ENCODE peak calls at places on chromosomes 6 and 20, in five cellular contexts. Z is Kasumi-1, B is neural crest cell, N is NCI-H2081, C is ascending aorta. J is an unnamed sample.

GRCh38 chr6:108699290-108700041 is 138.7 kb downstream of the FOXO3 start:
- DNase-seq in C (peak), B (no peak), N (peak), Z (no peak), J (no peak)

GRCh38 chr6:125546827-125547226 is 202.6 kb upstream of the HEY2 start:
- DNase-seq in N (no peak), Z (no peak), C (no peak), B (no peak), J (no peak)

GRCh38 chr20:50588034-50588736 is 78.0 kb downstream of the PTPN1 start:
- DNase-seq in Z (peak), N (peak), B (peak), C (peak), J (peak)

GRCh38 chr20:41394931-41395668 is 28.5 kb upstream of the EMILIN3 start:
- DNase-seq in Z (no peak), B (no peak), C (no peak), N (no peak), J (no peak)

GRCh38 chr6:36727491-36728021 is 29.9 kb downstream of the RAB44 start:
- DNase-seq in C (no peak), Z (peak), B (no peak), N (no peak), J (no peak)

GRCh38 chr6:46323312-46323965 is 152.7 kb upstream of the ENPP5 start:
- DNase-seq in C (peak), N (no peak), B (no peak), Z (no peak), J (no peak)

GRCh38 chr20:43752561-43753301 is 25.9 kb upstream of the GTSF1L start:
- DNase-seq in Z (peak), B (no peak), N (no peak), C (no peak), J (no peak)

GRCh38 chr20:60030471-60030870 is 72.2 kb downstream of the CDH26 start:
- DNase-seq in C (no peak), Z (no peak), B (no peak), N (no peak), J (no peak)

GRCh38 chr6:7148100-7148822 is 40.5 kb downstream of the RREB1 start:
- DNase-seq in N (no peak), C (no peak), B (no peak), Z (no peak), J (no peak)

GRCh38 chr6:111736005-111736607 is 130.4 kb upstream of the TRAF3IP2 start:
- DNase-seq in N (no peak), Z (no peak), C (no peak), B (no peak), J (no peak)

GRCh38 chr6:138031850-138032249 is 75.4 kb downstream of the PERP start:
- DNase-seq in N (no peak), C (no peak), Z (no peak), B (no peak), J (no peak)

GRCh38 chr6:127641905-127642304 is 64.9 kb downstream of the C6orf58 start:
- DNase-seq in N (peak), Z (peak), C (no peak), B (peak), J (no peak)

GRCh38 chr6:40307712-40308111 is 279.5 kb downstream of the LRFN2 start:
- DNase-seq in Z (no peak), N (no peak), B (no peak), C (no peak), J (no peak)

GRCh38 chr20:61738601-61739069 is 327.0 kb downstream of the TAF4 start:
- DNase-seq in Z (no peak), N (no peak), B (no peak), C (no peak), J (no peak)

GRCh38 chr20:37846573-37846972 is 56.4 kb upstream of the VSTM2L start:
- DNase-seq in C (no peak), N (peak), B (no peak), Z (no peak), J (no peak)

GRCh38 chr6:97294451-97294850 is 11.4 kb upstream of the MMS22L start:
- DNase-seq in C (no peak), Z (no peak), N (no peak), B (no peak), J (no peak)

GRCh38 chr20:8535403-8536003 is 403.4 kb downstream of the PLCB1 start:
- DNase-seq in C (no peak), B (no peak), Z (peak), N (no peak), J (no peak)

GRCh38 chr6:116118608-116119007 is 7.3 kb downstream of the COL10A1 start:
- DNase-seq in C (no peak), Z (no peak), B (no peak), N (no peak), J (no peak)

GRCh38 chr20:33668087-33668790 is 1.5 kb downstream of the ACTL10 start:
- DNase-seq in C (no peak), N (no peak), B (peak), Z (peak), J (no peak)

GRCh38 chr20:24590193-24590982 is 121.0 kb downstream of the SYNDIG1 start:
- DNase-seq in B (no peak), Z (no peak), C (no peak), N (no peak), J (no peak)

GRCh38 chr6:166540631-166541331 is 45.7 kb downstream of the RAMACL start:
- DNase-seq in N (no peak), Z (no peak), B (no peak), C (no peak), J (no peak)

GRCh38 chr6:149130093-149130872 is 187.2 kb upstream of the TAB2 start:
- DNase-seq in B (no peak), C (no peak), N (no peak), Z (no peak), J (no peak)

GRCh38 chr20:22243063-22243462 is 341.3 kb downstream of the FOXA2 start:
- DNase-seq in N (no peak), B (no peak), Z (no peak), C (no peak), J (no peak)

GRCh38 chr6:127120109-127120786 is 1.8 kb downstream of the RSPO3 start:
- DNase-seq in C (no peak), Z (no peak), B (no peak), N (no peak), J (no peak)

J was measured in hypothalamus.